ENCODE peak calls at places on chromosomes 6 and 20, in nine cellular contexts. E, P, X, G, V, I, J, B and R are unnamed samples.
A peak's percentile ranks its signal among the peaks of the same experiment; 100 is the strongest.

GRCh38 chr6:108556864-108557493 is 3.7 kb upstream of the FOXO3 start:
- DNase-seq in E (no peak), P (no peak), X (no peak), G (no peak), V (no peak), I (no peak), J (peak; percentile 36), B (peak; percentile 36), R (peak; percentile 85)

GRCh38 chr20:47740225-47741184 is 44.8 kb downstream of the SULF2 start:
- DNase-seq in E (no peak), P (no peak), X (no peak), G (no peak), V (no peak), I (no peak), J (peak; percentile 85), B (no peak), R (no peak)

GRCh38 chr6:79570802-79571367 is 33.7 kb upstream of the LCA5 start:
- DNase-seq in E (no peak), P (peak; percentile 60), X (no peak), G (peak; percentile 26), V (no peak), I (no peak), J (no peak), B (peak; percentile 83), R (peak; percentile 58)

GRCh38 chr6:56450882-56451739 is 191.6 kb downstream of the DST start:
- DNase-seq in E (no peak), P (no peak), X (no peak), G (no peak), V (no peak), I (no peak), J (no peak), B (peak; percentile 31), R (peak; percentile 49)

GRCh38 chr20:54479138-54479906 is 3.9 kb downstream of the DOK5 start:
- DNase-seq in E (no peak), P (no peak), X (no peak), G (no peak), V (no peak), I (no peak), J (peak; percentile 37), B (no peak), R (no peak)

GRCh38 chr20:61166324-61166723 is 85.7 kb upstream of the CDH4 start:
- DNase-seq in E (no peak), P (no peak), X (no peak), G (no peak), V (no peak), I (no peak), J (no peak), B (no peak), R (peak; percentile 5)

GRCh38 chr6:163001341-163001740 is 273.6 kb downstream of the PACRG start:
- DNase-seq in E (no peak), P (peak; percentile 55), X (no peak), G (no peak), V (no peak), I (no peak), J (no peak), B (no peak), R (no peak)

GRCh38 chr6:19399406-19399805 is 437.8 kb upstream of the ID4 start:
- DNase-seq in E (no peak), P (no peak), X (no peak), G (no peak), V (no peak), I (no peak), J (no peak), B (peak; percentile 83), R (peak; percentile 71)

GRCh38 chr20:1949711-1950110 is 44.1 kb downstream of the PDYN start:
- DNase-seq in E (no peak), P (no peak), X (no peak), G (no peak), V (no peak), I (no peak), J (no peak), B (no peak), R (no peak)

GRCh38 chr20:25023316-25023715 is 30.8 kb upstream of the APMAP start:
- DNase-seq in E (no peak), P (no peak), X (no peak), G (no peak), V (no peak), I (no peak), J (no peak), B (no peak), R (no peak)

GRCh38 chr20:63284083-63284440 is 8.9 kb upstream of the COL20A1 start:
- DNase-seq in E (no peak), P (no peak), X (no peak), G (no peak), V (no peak), I (no peak), J (no peak), B (no peak), R (no peak)

GRCh38 chr6:80181352-80182081 is 75.0 kb downstream of the BCKDHB start:
- DNase-seq in E (no peak), P (peak; percentile 96), X (no peak), G (no peak), V (no peak), I (no peak), J (no peak), B (no peak), R (peak; percentile 30)

GRCh38 chr6:109453594-109454482 is 1.7 kb downstream of the MICAL1 start:
- DNase-seq in E (no peak), P (no peak), X (no peak), G (no peak), V (no peak), I (no peak), J (peak; percentile 59), B (no peak), R (no peak)

GRCh38 chr20:59580208-59580980 is 23.9 kb upstream of the PHACTR3 start:
- DNase-seq in E (no peak), P (no peak), X (no peak), G (no peak), V (no peak), I (no peak), J (no peak), B (peak; percentile 49), R (no peak)

GRCh38 chr6:155678361-155678760 is 222.7 kb upstream of the NOX3 start:
- DNase-seq in E (no peak), P (no peak), X (no peak), G (no peak), V (no peak), I (no peak), J (no peak), B (no peak), R (no peak)

GRCh38 chr20:40960521-40960956 is 68.1 kb upstream of the TOP1 start:
- DNase-seq in E (no peak), P (no peak), X (no peak), G (no peak), V (no peak), I (no peak), J (no peak), B (no peak), R (no peak)

GRCh38 chr6:106799008-106799952 is 169.9 kb downstream of the QRSL1 start:
- DNase-seq in E (no peak), P (peak; percentile 66), X (no peak), G (no peak), V (no peak), I (no peak), J (no peak), B (no peak), R (peak; percentile 93)

GRCh38 chr6:12084681-12085080 is 72.6 kb downstream of the HIVEP1 start:
- DNase-seq in E (no peak), P (no peak), X (no peak), G (no peak), V (no peak), I (no peak), J (no peak), B (no peak), R (no peak)

GRCh38 chr6:116408476-116408875 is 37.7 kb downstream of the DSE start:
- DNase-seq in E (no peak), P (no peak), X (no peak), G (no peak), V (no peak), I (no peak), J (no peak), B (no peak), R (no peak)

GRCh38 chr6:3296537-3297453 is 38.0 kb downstream of the PSMG4 start:
- DNase-seq in E (no peak), P (no peak), X (no peak), G (no peak), V (no peak), I (no peak), J (no peak), B (no peak), R (peak; percentile 56)

GRCh38 chr6:75331134-75331533 is 46.5 kb upstream of the TMEM30A start:
- DNase-seq in E (no peak), P (no peak), X (no peak), G (no peak), V (no peak), I (no peak), J (no peak), B (no peak), R (peak; percentile 13)

GRCh38 chr20:15807271-15807670 is 766.0 kb downstream of the KIF16B start:
- DNase-seq in E (no peak), P (no peak), X (no peak), G (no peak), V (no peak), I (no peak), J (no peak), B (no peak), R (no peak)

GRCh38 chr6:135030056-135030473 is 24.6 kb downstream of the HBS1L start:
- DNase-seq in E (peak; percentile 12), P (peak; percentile 72), X (peak; percentile 27), G (no peak), V (no peak), I (no peak), J (no peak), B (no peak), R (no peak)

GRCh38 chr6:98039876-98040605 is 757.0 kb upstream of the MMS22L start:
- DNase-seq in E (no peak), P (peak; percentile 6), X (no peak), G (no peak), V (no peak), I (peak; percentile 70), J (no peak), B (peak; percentile 6), R (no peak)

GRCh38 chr20:61117725-61118124 is 134.3 kb upstream of the CDH4 start:
- DNase-seq in E (no peak), P (no peak), X (no peak), G (no peak), V (no peak), I (no peak), J (no peak), B (no peak), R (no peak)

GRCh38 chr20:17485017-17485416 is 46.2 kb downstream of the BFSP1 start:
- DNase-seq in E (no peak), P (no peak), X (no peak), G (no peak), V (no peak), I (no peak), J (no peak), B (no peak), R (no peak)

GRCh38 chr20:46348231-46348803 is 40.0 kb upstream of the CDH22 start:
- DNase-seq in E (no peak), P (no peak), X (no peak), G (no peak), V (no peak), I (peak; percentile 52), J (peak; percentile 87), B (peak; percentile 74), R (peak; percentile 29)

GRCh38 chr20:49594143-49594928 is 26.4 kb upstream of the PTGIS start:
- DNase-seq in E (peak; percentile 76), P (no peak), X (peak; percentile 88), G (no peak), V (no peak), I (no peak), J (no peak), B (no peak), R (peak; percentile 89)

GRCh38 chr20:44041001-44041400 is 126.3 kb downstream of the TOX2 start:
- DNase-seq in E (no peak), P (no peak), X (no peak), G (no peak), V (no peak), I (no peak), J (peak; percentile 50), B (no peak), R (no peak)

GRCh38 chr20:11170025-11170424 is 496.2 kb upstream of the JAG1 start:
- DNase-seq in E (no peak), P (no peak), X (no peak), G (no peak), V (no peak), I (no peak), J (no peak), B (no peak), R (no peak)

GRCh38 chr6:126804255-126805064 is 314.0 kb upstream of the RSPO3 start:
- DNase-seq in E (no peak), P (peak; percentile 55), X (no peak), G (no peak), V (no peak), I (peak; percentile 15), J (peak; percentile 20), B (peak; percentile 67), R (peak; percentile 64)